ENCODE peak calls at places on chromosomes 7 and 10, in nine cellular contexts. One of them, this sample, is unnamed.

GRCh38 chr10:13414855-13415254 is 66.8 kb upstream of the SEPHS1 start:
- DNase-seq in brain microvascular endothelial cell: peak; percentile 33
- DNase-seq in osteoblast: peak; percentile 78
- DNase-seq in lung: no peak
- DNase-seq in testis: no peak
- DNase-seq in astrocyte of the spinal cord: peak; percentile 16
- DNase-seq in A549: no peak
- DNase-seq in cardiac fibroblast: peak; percentile 15
- DNase-seq in GM12864: no peak
- DNase-seq in this sample: peak; percentile 45

GRCh38 chr10:69202332-69202731 is 17.8 kb upstream of the HKDC1 start:
- DNase-seq in astrocyte of the spinal cord: peak; percentile 5
- DNase-seq in osteoblast: no peak
- DNase-seq in testis: no peak
- DNase-seq in lung: no peak
- DNase-seq in A549: no peak
- DNase-seq in brain microvascular endothelial cell: no peak
- DNase-seq in GM12864: no peak
- DNase-seq in cardiac fibroblast: no peak
- DNase-seq in this sample: peak; percentile 87

GRCh38 chr10:78405231-78405630 is 371.6 kb downstream of the RPS24 start:
- DNase-seq in A549: no peak
- DNase-seq in cardiac fibroblast: no peak
- DNase-seq in lung: no peak
- DNase-seq in osteoblast: no peak
- DNase-seq in testis: no peak
- DNase-seq in brain microvascular endothelial cell: no peak
- DNase-seq in GM12864: no peak
- DNase-seq in astrocyte of the spinal cord: no peak
- DNase-seq in this sample: no peak

GRCh38 chr7:4683043-4683883 is 1.2 kb downstream of the FOXK1 start:
- DNase-seq in cardiac fibroblast: peak; percentile 26
- DNase-seq in osteoblast: peak; percentile 76
- DNase-seq in GM12864: no peak
- DNase-seq in astrocyte of the spinal cord: no peak
- DNase-seq in A549: no peak
- DNase-seq in testis: no peak
- DNase-seq in brain microvascular endothelial cell: no peak
- DNase-seq in lung: no peak
- DNase-seq in this sample: no peak

GRCh38 chr10:13526952-13527863 is 1.6 kb downstream of the BEND7 start:
- DNase-seq in astrocyte of the spinal cord: peak; percentile 61
- DNase-seq in A549: peak; percentile 53
- DNase-seq in GM12864: no peak
- DNase-seq in brain microvascular endothelial cell: peak; percentile 39
- DNase-seq in cardiac fibroblast: peak; percentile 11
- DNase-seq in lung: no peak
- DNase-seq in testis: no peak
- DNase-seq in osteoblast: peak; percentile 98
- DNase-seq in this sample: peak; percentile 44

GRCh38 chr10:29702288-29703164 is 67.8 kb upstream of the SVIL start:
- DNase-seq in lung: no peak
- DNase-seq in GM12864: no peak
- DNase-seq in A549: no peak
- DNase-seq in osteoblast: no peak
- DNase-seq in astrocyte of the spinal cord: no peak
- DNase-seq in testis: no peak
- DNase-seq in cardiac fibroblast: peak; percentile 60
- DNase-seq in brain microvascular endothelial cell: no peak
- DNase-seq in this sample: peak; percentile 57

GRCh38 chr7:70568674-70569334 is 563.1 kb upstream of the GALNT17 start:
- DNase-seq in testis: peak; percentile 86
- DNase-seq in astrocyte of the spinal cord: no peak
- DNase-seq in GM12864: no peak
- DNase-seq in brain microvascular endothelial cell: no peak
- DNase-seq in lung: no peak
- DNase-seq in osteoblast: no peak
- DNase-seq in A549: no peak
- DNase-seq in cardiac fibroblast: peak; percentile 6
- DNase-seq in this sample: no peak

GRCh38 chr10:3198900-3199299 is 26.3 kb upstream of the PITRM1 start:
- DNase-seq in brain microvascular endothelial cell: no peak
- DNase-seq in GM12864: no peak
- DNase-seq in A549: no peak
- DNase-seq in lung: no peak
- DNase-seq in osteoblast: no peak
- DNase-seq in testis: no peak
- DNase-seq in cardiac fibroblast: no peak
- DNase-seq in astrocyte of the spinal cord: no peak
- DNase-seq in this sample: no peak

GRCh38 chr7:108313086-108313485 is 143.2 kb downstream of the NRCAM start:
- DNase-seq in A549: no peak
- DNase-seq in osteoblast: no peak
- DNase-seq in astrocyte of the spinal cord: no peak
- DNase-seq in brain microvascular endothelial cell: no peak
- DNase-seq in GM12864: no peak
- DNase-seq in cardiac fibroblast: no peak
- DNase-seq in testis: no peak
- DNase-seq in lung: no peak
- DNase-seq in this sample: peak; percentile 19

GRCh38 chr7:108308276-108308675 is 148.0 kb downstream of the NRCAM start:
- DNase-seq in lung: no peak
- DNase-seq in cardiac fibroblast: peak; percentile 59
- DNase-seq in astrocyte of the spinal cord: peak; percentile 48
- DNase-seq in A549: no peak
- DNase-seq in brain microvascular endothelial cell: no peak
- DNase-seq in osteoblast: no peak
- DNase-seq in GM12864: no peak
- DNase-seq in testis: no peak
- DNase-seq in this sample: peak; percentile 77

GRCh38 chr7:108311446-108312168 is 144.6 kb downstream of the NRCAM start:
- DNase-seq in cardiac fibroblast: peak; percentile 71
- DNase-seq in osteoblast: no peak
- DNase-seq in astrocyte of the spinal cord: peak; percentile 57
- DNase-seq in brain microvascular endothelial cell: peak; percentile 32
- DNase-seq in A549: no peak
- DNase-seq in lung: no peak
- DNase-seq in testis: no peak
- DNase-seq in GM12864: no peak
- DNase-seq in this sample: peak; percentile 86

GRCh38 chr7:108308913-108309312 is 147.3 kb downstream of the NRCAM start:
- DNase-seq in A549: no peak
- DNase-seq in lung: no peak
- DNase-seq in astrocyte of the spinal cord: peak; percentile 69
- DNase-seq in GM12864: no peak
- DNase-seq in cardiac fibroblast: peak; percentile 85
- DNase-seq in brain microvascular endothelial cell: peak; percentile 73
- DNase-seq in testis: no peak
- DNase-seq in osteoblast: no peak
- DNase-seq in this sample: peak; percentile 92

GRCh38 chr7:108310351-108310750 is 145.9 kb downstream of the NRCAM start:
- DNase-seq in lung: no peak
- DNase-seq in cardiac fibroblast: peak; percentile 80
- DNase-seq in A549: no peak
- DNase-seq in GM12864: no peak
- DNase-seq in brain microvascular endothelial cell: peak; percentile 65
- DNase-seq in astrocyte of the spinal cord: peak; percentile 62
- DNase-seq in testis: no peak
- DNase-seq in osteoblast: no peak
- DNase-seq in this sample: peak; percentile 78
- H3K4me3 ChIP-seq in lung: no peak overlapping the region
- H3K4me3 ChIP-seq in cardiac fibroblast: no peak overlapping the region
- H3K4me3 ChIP-seq in A549: no peak overlapping the region
- H3K4me3 ChIP-seq in GM12864: no peak overlapping the region
- H3K4me3 ChIP-seq in brain microvascular endothelial cell: no peak overlapping the region
- H3K4me3 ChIP-seq in astrocyte of the spinal cord: no peak overlapping the region
- H3K4me3 ChIP-seq in testis: no peak overlapping the region
- H3K4me3 ChIP-seq in osteoblast: no peak overlapping the region
- H3K4me3 ChIP-seq in this sample: no peak overlapping the region

DNA sequence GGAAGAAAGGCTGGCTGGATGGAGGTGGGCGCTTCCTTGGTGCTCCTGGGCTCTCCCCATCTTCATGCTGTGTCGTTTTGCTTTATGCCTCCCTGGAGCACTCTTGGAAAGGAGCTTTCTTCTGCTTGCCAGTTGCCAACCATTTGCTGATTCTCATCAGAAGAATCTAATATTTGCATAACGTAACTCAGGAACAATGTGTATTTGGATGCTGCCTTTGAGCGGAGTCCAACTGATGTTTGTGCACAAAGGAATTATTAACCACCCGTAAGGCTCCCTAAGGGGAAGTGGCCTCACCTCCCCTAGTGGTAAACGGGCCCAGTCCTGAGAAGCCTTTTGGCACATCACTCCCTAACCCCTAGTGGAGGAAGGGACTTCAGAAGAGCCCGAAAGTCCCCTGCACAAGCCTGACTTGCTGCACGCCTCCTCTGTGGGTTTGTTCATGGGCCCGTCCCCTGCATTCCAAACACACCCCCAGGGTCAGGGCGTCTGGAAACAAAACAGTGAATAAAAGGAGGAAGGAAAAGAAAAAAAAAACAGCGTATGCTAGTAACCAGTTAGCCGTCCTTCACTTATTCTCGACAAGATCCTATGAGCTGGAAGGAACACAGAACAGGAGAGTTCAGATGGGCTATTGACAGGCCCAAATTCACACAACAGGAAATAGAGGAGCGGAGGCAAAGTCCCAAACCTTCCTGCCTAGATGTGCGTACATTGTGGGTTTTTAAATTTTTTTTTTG is 602.2 kb downstream of the LRMDA start:
- DNase-seq in testis: no peak
- DNase-seq in cardiac fibroblast: peak; percentile 22
- DNase-seq in A549: peak; percentile 84
- DNase-seq in osteoblast: no peak
- DNase-seq in GM12864: no peak
- DNase-seq in brain microvascular endothelial cell: peak; percentile 2
- DNase-seq in lung: peak; percentile 34
- DNase-seq in astrocyte of the spinal cord: peak; percentile 67
- DNase-seq in this sample: peak; percentile 56
- TF ChIP-seq CTCF in testis: no peak
- TF ChIP-seq CTCF in cardiac fibroblast: no peak
- TF ChIP-seq CTCF in A549: no peak
- TF ChIP-seq CTCF in osteoblast: no peak
- TF ChIP-seq CTCF in GM12864: no peak
- TF ChIP-seq CTCF in brain microvascular endothelial cell: peak; percentile 58
- TF ChIP-seq CTCF in lung: no peak
- TF ChIP-seq CTCF in astrocyte of the spinal cord: peak; percentile 21
- TF ChIP-seq CTCF in this sample: peak; percentile 31

GRCh38 chr10:117215079-117215478 is 17.8 kb downstream of the KCNK18 start:
- DNase-seq in astrocyte of the spinal cord: no peak
- DNase-seq in testis: no peak
- DNase-seq in GM12864: no peak
- DNase-seq in lung: no peak
- DNase-seq in A549: no peak
- DNase-seq in osteoblast: no peak
- DNase-seq in brain microvascular endothelial cell: no peak
- DNase-seq in cardiac fibroblast: no peak
- DNase-seq in this sample: no peak

GRCh38 chr10:117216611-117217195 is 19.4 kb downstream of the KCNK18 start:
- DNase-seq in brain microvascular endothelial cell: peak; percentile 32
- DNase-seq in A549: peak; percentile 84
- DNase-seq in lung: peak; percentile 53
- DNase-seq in GM12864: peak; percentile 19
- DNase-seq in osteoblast: peak; percentile 98
- DNase-seq in astrocyte of the spinal cord: peak; percentile 50
- DNase-seq in cardiac fibroblast: peak; percentile 75
- DNase-seq in testis: peak; percentile 76
- DNase-seq in this sample: peak; percentile 70

GRCh38 chr10:117214401-117214800 is 17.1 kb downstream of the KCNK18 start:
- DNase-seq in cardiac fibroblast: no peak
- DNase-seq in A549: peak; percentile 31
- DNase-seq in osteoblast: no peak
- DNase-seq in GM12864: no peak
- DNase-seq in astrocyte of the spinal cord: no peak
- DNase-seq in lung: no peak
- DNase-seq in testis: no peak
- DNase-seq in brain microvascular endothelial cell: peak; percentile 12
- DNase-seq in this sample: peak; percentile 52

GRCh38 chr10:117217196-117217761 is 20.0 kb downstream of the KCNK18 start:
- DNase-seq in brain microvascular endothelial cell: no peak
- DNase-seq in osteoblast: no peak
- DNase-seq in cardiac fibroblast: peak; percentile 6
- DNase-seq in A549: peak; percentile 36
- DNase-seq in astrocyte of the spinal cord: no peak
- DNase-seq in GM12864: no peak
- DNase-seq in testis: peak; percentile 29
- DNase-seq in lung: no peak
- DNase-seq in this sample: peak; percentile 3

DNA sequence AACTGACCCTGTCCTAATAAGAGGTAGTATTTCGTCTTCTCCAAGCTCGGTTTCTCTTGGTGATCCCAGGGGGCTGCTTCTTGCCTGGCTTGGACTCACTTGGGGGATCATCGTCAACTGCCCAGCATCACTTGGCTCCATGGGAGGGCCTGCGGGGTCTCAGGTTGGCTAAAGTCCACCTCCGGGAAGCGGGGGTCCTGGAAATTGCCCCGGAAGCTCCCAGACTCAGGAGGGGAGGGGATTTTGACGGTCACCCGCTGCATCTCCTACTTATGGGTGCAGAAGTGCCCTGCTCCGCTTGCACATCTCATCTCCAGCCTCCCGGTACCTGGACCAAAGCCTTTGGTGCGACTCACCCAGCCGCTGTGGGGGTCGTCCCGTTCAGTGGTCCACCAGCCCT is 18.7 kb downstream of the KCNK18 start:
- DNase-seq in testis: no peak
- DNase-seq in A549: no peak
- DNase-seq in brain microvascular endothelial cell: no peak
- DNase-seq in GM12864: no peak
- DNase-seq in cardiac fibroblast: no peak
- DNase-seq in lung: no peak
- DNase-seq in osteoblast: no peak
- DNase-seq in astrocyte of the spinal cord: no peak
- DNase-seq in this sample: no peak
- H3K4me3 ChIP-seq in testis: peak overlapping the region; percentile 27
- H3K4me3 ChIP-seq in A549: peak overlapping the region; percentile 63
- H3K4me3 ChIP-seq in brain microvascular endothelial cell: no peak overlapping the region
- H3K4me3 ChIP-seq in GM12864: no peak overlapping the region
- H3K4me3 ChIP-seq in cardiac fibroblast: no peak overlapping the region
- H3K4me3 ChIP-seq in lung: no peak overlapping the region
- H3K4me3 ChIP-seq in osteoblast: peak overlapping the region; percentile 70
- H3K4me3 ChIP-seq in astrocyte of the spinal cord: peak overlapping the region; percentile 51
- H3K4me3 ChIP-seq in this sample: no peak overlapping the region

GRCh38 chr10:83915801-83916200 is 223.5 kb upstream of the GHITM start:
- DNase-seq in A549: no peak
- DNase-seq in brain microvascular endothelial cell: no peak
- DNase-seq in testis: no peak
- DNase-seq in GM12864: no peak
- DNase-seq in cardiac fibroblast: no peak
- DNase-seq in lung: no peak
- DNase-seq in osteoblast: no peak
- DNase-seq in astrocyte of the spinal cord: no peak
- DNase-seq in this sample: no peak

GRCh38 chr10:83922246-83922860 is 217.0 kb upstream of the GHITM start:
- DNase-seq in GM12864: no peak
- DNase-seq in osteoblast: no peak
- DNase-seq in testis: no peak
- DNase-seq in A549: no peak
- DNase-seq in brain microvascular endothelial cell: no peak
- DNase-seq in astrocyte of the spinal cord: no peak
- DNase-seq in lung: no peak
- DNase-seq in cardiac fibroblast: no peak
- DNase-seq in this sample: no peak

GRCh38 chr10:83919187-83919586 is 220.1 kb upstream of the GHITM start:
- DNase-seq in GM12864: no peak
- DNase-seq in brain microvascular endothelial cell: no peak
- DNase-seq in osteoblast: no peak
- DNase-seq in astrocyte of the spinal cord: no peak
- DNase-seq in lung: no peak
- DNase-seq in testis: no peak
- DNase-seq in cardiac fibroblast: no peak
- DNase-seq in A549: no peak
- DNase-seq in this sample: no peak

GRCh38 chr10:83917519-83918506 is 221.5 kb upstream of the GHITM start:
- DNase-seq in astrocyte of the spinal cord: no peak
- DNase-seq in testis: peak; percentile 75
- DNase-seq in cardiac fibroblast: peak; percentile 5
- DNase-seq in A549: peak; percentile 4
- DNase-seq in lung: no peak
- DNase-seq in brain microvascular endothelial cell: no peak
- DNase-seq in osteoblast: peak; percentile 62
- DNase-seq in GM12864: peak; percentile 22
- DNase-seq in this sample: no peak
- TF ChIP-seq CTCF in astrocyte of the spinal cord: peak; percentile 2
- TF ChIP-seq CTCF in testis: peak; percentile 34
- TF ChIP-seq CTCF in cardiac fibroblast: no peak
- TF ChIP-seq CTCF in A549: no peak
- TF ChIP-seq CTCF in lung: no peak
- TF ChIP-seq CTCF in brain microvascular endothelial cell: no peak
- TF ChIP-seq CTCF in osteoblast: no peak
- TF ChIP-seq CTCF in GM12864: peak; percentile 62
- TF ChIP-seq CTCF in this sample: no peak

This sample was measured in choroid plexus epithelial cell.